ENCODE peak calls at places on chromosomes 13 and 19, in five cellular contexts. S is breast epithelium, G is fibroblast of the aortic adventitia, T is adrenal gland, A is left lung. V is an unnamed sample.

GRCh38 chr13:100881291-100881864 is 206.8 kb upstream of the TMTC4 start:
- DNase-seq in S (no peak), G (no peak), T (no peak), A (no peak), V (no peak)

GRCh38 chr13:110330491-110331001 is 23.5 kb downstream of the COL4A2 start:
- DNase-seq in S (no peak), G (no peak), T (no peak), A (no peak), V (no peak)

GRCh38 chr13:27794921-27795717 is 2.8 kb downstream of the GSX1 start:
- DNase-seq in S (no peak), G (no peak), T (no peak), A (no peak), V (no peak)

GRCh38 chr13:56909896-56910600 is 230.7 kb upstream of the PRR20A start:
- DNase-seq in S (no peak), G (no peak), T (no peak), A (peak), V (no peak)

GRCh38 chr19:8576273-8576993 is 809 bp downstream of the MYO1F start:
- DNase-seq in S (no peak), G (no peak), T (no peak), A (no peak), V (no peak)

GRCh38 chr19:45753548-45753947 is 15.5 kb downstream of the SIX5 start:
- DNase-seq in S (no peak), G (no peak), T (no peak), A (no peak), V (no peak)

GRCh38 chr13:79779761-79780160 is 298.8 kb downstream of the NDFIP2 start:
- DNase-seq in S (peak), G (peak), T (no peak), A (no peak), V (no peak)

GRCh38 chr19:39970424-39970673 is 616 bp upstream of the PSMC4 start:
- DNase-seq in S (no peak), G (no peak), T (no peak), A (no peak), V (no peak)

GRCh38 chr13:49731766-49732165 is 40.5 kb upstream of the EBPL start:
- DNase-seq in S (no peak), G (peak), T (no peak), A (no peak), V (no peak)

GRCh38 chr19:51157265-51157664 is 15.2 kb downstream of the SIGLEC7 start:
- DNase-seq in S (no peak), G (no peak), T (no peak), A (no peak), V (no peak)

GRCh38 chr19:13633109-13633508 is 126.8 kb upstream of the CACNA1A start:
- DNase-seq in S (no peak), G (peak), T (no peak), A (no peak), V (no peak)

DNA sequence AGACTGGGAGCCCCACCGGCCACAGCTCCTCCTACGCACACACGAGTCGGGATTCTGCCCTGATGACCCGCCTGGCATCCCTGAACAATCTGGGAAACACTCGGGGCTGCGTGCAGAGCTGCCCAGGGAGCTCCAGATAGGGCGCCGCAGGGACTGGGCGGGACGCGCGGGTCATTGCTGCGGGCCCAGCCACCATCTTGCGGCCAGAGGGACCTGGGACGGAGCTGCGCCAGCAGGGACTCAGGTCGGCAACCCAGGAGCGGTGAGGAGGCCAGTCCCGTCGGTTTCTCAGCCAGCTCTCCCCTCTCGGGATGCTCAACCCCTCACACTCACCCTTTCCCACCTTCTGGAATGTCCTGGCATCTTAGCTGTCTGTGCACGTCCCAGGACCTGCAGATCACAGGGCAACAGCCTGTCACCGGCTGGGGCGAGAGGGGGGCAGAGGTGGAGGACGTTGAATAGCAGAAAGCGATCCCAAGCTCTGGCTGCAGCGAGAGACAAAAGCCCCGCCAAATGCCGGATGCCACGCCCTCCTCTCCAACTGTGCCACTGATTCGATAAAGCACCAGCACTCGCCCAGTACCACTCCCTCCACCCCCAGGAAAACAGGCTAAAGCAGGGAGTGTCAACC is 20.4 kb upstream of the ZNF91 start:
- DNase-seq in S (no peak), G (no peak), T (no peak), A (peak), V (no peak)
- H3K4me3 ChIP-seq in S (peak), G (no peak), T (no peak), A (peak), V (no peak)

GRCh38 chr19:32558607-32559228 is 22.3 kb upstream of the PDCD5 start:
- DNase-seq in S (no peak), G (no peak), T (no peak), A (no peak), V (no peak)

GRCh38 chr19:32566246-32566830 is 14.7 kb upstream of the PDCD5 start:
- DNase-seq in S (no peak), G (peak), T (no peak), A (no peak), V (no peak)

GRCh38 chr19:32567486-32567885 is 13.5 kb upstream of the PDCD5 start:
- DNase-seq in S (no peak), G (no peak), T (no peak), A (no peak), V (no peak)

DNA sequence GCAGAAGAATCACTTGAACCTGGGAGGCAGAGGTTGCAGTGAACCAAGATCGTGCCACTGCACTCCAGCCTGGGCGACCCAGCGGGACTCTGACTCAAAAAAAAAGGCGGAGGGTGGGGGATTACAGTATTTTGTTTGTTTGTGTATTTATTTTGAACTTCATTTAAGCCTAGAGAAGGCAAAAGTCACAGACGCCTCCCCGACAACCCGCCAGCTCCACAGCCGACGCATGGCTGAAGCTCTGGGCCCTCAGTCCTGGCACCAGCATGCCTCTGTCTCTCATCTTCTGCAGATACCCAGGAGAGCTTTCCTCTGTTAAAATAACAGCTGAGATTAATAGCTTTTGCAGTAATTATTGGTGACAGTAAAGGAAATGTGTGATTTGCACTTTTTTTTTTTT is 17.2 kb upstream of the PDCD5 start:
- DNase-seq in S (no peak), G (no peak), T (no peak), A (no peak), V (no peak)
- TF ChIP-seq CTCF in S (no peak), G (no peak), T (no peak), A (no peak), V (no peak)

GRCh38 chr19:28307963-28308362 is 905.0 kb downstream of the UQCRFS1 start:
- DNase-seq in S (no peak), G (no peak), T (no peak), A (no peak), V (no peak)
- H3K4me3 ChIP-seq in S (no peak), G (no peak), T (no peak), A (no peak), V (no peak)

DNA sequence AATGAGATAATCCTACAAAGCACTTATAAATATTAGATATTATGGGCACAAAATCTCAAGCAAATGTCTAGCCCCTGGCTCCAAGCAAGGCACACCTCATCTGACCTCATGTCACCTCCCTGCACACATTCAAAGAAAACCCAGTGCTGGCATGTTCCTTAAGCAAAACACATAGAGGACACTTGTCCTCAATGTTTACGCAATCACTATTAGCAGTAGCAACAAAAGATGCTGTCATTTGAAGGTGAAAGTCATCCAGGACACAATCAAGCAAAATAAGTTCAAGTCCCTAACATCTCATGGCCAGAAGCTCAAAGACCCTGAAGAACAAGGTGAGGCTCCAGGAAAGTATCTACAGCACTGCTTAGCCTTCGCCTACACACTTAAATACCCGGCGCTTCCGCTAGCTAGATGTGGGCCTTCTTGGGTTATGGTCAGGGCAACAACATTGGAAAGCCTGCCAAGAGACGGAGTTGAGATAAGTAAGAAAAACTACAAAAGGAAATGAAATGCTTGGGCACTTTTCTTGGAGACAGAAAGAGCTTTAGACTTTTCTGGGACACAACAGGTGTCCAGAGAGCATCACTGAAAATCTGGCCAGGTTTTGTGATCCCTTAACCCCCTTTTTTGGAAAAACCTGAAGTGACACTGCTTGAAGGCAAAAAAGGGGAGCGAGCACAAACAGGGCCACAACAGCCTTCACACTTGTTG is 85.7 kb downstream of the FOXO1 start:
- DNase-seq in S (no peak), G (no peak), T (no peak), A (no peak), V (no peak)
- TF ChIP-seq CTCF in S (no peak), G (no peak), T (no peak), A (no peak), V (no peak)

GRCh38 chr19:43749152-43749551 is 5.6 kb downstream of the SMG9 start:
- DNase-seq in S (no peak), G (no peak), T (no peak), A (no peak), V (no peak)
- H3K4me3 ChIP-seq in S (no peak), G (no peak), T (no peak), A (no peak), V (no peak)

GRCh38 chr13:98483636-98484288 is 93.1 kb downstream of the STK24 start:
- DNase-seq in S (no peak), G (no peak), T (no peak), A (no peak), V (no peak)
- TF ChIP-seq CTCF in S (no peak), G (no peak), T (no peak), A (no peak), V (no peak)

DNA sequence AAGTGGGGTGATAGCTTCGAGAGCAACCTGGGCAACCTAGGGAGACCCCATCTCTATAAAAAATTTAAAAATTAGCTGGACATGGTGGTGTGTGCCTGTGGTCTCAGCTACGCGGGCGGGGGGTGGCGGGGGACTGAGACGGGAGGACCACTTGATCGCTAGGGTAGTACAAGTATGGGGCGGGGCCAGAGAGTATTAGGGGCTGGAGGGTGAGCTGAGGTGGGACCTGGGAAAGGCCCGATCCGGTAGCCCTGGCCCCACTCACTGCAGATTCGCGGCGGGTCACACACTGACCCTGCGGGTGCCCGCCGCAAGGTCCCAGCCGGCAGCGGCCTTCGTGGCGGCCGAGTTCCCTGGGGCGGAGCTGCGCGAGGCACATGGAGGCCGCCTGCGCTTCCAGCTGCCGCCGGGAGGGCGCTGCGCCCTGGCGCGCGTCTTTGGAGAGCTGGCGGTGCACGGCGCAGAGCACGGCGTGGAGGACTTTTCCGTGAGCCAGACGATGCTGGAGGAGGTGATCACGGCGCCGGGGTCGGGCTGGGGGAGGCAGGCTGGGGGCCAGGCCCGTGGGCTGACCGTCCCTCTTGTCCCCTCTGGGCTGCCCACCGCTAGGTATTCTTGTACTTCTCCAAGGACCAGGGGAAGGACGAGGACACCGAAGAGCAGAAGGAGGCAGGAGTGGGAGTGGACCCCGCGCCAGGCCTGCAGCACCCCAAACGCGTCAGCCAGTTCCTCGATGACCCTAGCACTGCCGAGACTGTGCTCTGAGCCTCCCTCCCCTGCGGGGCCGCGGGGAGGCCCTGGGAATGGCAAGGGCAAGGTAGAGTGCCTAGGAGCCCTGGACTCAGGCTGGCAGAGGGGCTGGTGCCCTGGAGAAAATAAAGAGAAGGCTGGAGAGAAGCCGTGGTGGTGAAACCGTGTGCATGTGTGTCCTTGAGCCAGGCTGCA is 2.0 kb upstream of the ARHGAP45 start:
- DNase-seq in S (no peak), G (peak), T (peak), A (peak), V (no peak)
- H3K4me3 ChIP-seq in S (no peak), G (no peak), T (no peak), A (no peak), V (no peak)

DNA sequence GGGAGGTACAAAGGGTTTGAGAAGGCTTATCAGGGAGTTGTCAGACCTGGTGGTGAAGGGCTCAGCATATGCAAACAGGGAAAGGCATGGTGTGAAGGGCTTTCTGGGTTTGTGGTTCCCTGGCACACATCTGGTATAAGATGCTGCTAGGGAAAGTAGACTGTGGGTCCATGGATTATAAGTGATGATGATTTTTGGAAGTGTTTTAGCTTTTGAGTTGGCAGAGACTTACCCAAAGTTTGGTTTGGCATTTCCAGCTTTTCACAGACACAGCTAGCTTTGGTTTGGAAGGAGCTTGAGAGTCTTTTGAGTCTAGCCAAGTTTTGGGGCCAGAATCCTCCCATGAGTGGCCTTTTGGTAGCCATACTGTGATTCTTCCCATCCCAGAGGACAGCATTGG is 2.3 kb downstream of the TRIM28 start:
- DNase-seq in S (no peak), G (no peak), T (no peak), A (no peak), V (no peak)
- TF ChIP-seq CTCF in S (no peak), G (no peak), T (no peak), A (no peak), V (no peak)

DNA sequence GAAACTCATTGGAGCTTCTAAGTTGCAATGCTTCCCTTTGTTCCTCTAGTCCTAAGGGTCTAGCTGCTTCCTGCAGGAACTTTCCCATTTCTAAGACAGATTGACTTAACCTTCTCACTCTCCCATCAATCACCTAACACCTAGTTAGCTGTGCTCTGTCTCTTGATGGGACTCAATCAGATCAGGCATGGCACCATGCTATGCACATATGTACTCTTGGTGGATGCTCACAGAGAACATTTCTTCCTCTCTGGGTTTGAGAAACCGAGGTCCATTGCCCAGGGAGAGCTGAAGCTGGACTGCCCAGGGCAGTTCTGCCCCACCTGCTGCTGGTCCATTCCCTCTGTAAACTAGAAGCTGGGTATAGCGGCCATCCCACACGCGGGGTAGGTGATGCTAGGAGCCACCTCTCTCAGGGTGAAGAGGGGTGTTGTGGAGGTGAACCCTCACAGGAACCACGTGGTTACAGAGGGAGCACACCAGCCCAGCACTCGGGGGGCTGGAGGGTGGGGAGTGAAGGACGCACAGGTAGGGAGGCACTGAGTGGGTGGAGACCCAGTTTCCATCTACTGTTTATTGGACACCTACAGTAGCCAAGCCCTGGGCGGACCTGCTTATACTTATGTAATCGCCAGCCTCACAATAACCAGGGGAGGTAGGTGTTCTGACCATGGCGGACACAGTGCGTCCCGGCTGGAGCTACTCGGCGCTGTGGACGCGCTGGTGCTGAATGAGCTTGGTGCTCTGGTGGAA is 3.1 kb upstream of the UBE2M start:
- DNase-seq in S (no peak), G (no peak), T (no peak), A (no peak), V (no peak)
- H3K4me3 ChIP-seq in S (peak), G (peak), T (no peak), A (peak), V (no peak)

GRCh38 chr13:99434258-99434788 is 66.9 kb upstream of the TM9SF2 start:
- DNase-seq in S (no peak), G (no peak), T (no peak), A (no peak), V (peak)
- TF ChIP-seq CTCF in S (no peak), G (no peak), T (no peak), A (no peak), V (peak)